ENCODE peak calls at places on chromosome 19, in ten cellular contexts. One of them, this sample, is unnamed.

GRCh38 chr19:41998246-41999020 is 4.4 kb upstream of the ATP1A3 start:
- DNase-seq in GM04503: no peak
- DNase-seq in ELR: peak; percentile 55
- DNase-seq in psoas muscle: no peak
- DNase-seq in activated T-cell treated with anti-CD3 and anti-CD28 coated beads for 4 hours: no peak
- DNase-seq in cardiac fibroblast: peak; percentile 40
- DNase-seq in CD8-positive, alpha-beta T cell: no peak
- DNase-seq in NCI-H1105 treated with DMSO at 0.1 percent for 48 hours: peak; percentile 34
- DNase-seq in CD8-positive, alpha-beta memory T cell: peak; percentile 12
- DNase-seq in MM.1S: peak; percentile 45
- DNase-seq in this sample: peak; percentile 38

GRCh38 chr19:39661565-39661964 is 5.9 kb downstream of the LGALS16 start:
- DNase-seq in GM04503: no peak
- DNase-seq in ELR: no peak
- DNase-seq in psoas muscle: no peak
- DNase-seq in activated T-cell treated with anti-CD3 and anti-CD28 coated beads for 4 hours: no peak
- DNase-seq in cardiac fibroblast: no peak
- DNase-seq in CD8-positive, alpha-beta T cell: no peak
- DNase-seq in NCI-H1105 treated with DMSO at 0.1 percent for 48 hours: no peak
- DNase-seq in CD8-positive, alpha-beta memory T cell: no peak
- DNase-seq in MM.1S: no peak
- DNase-seq in this sample: no peak

GRCh38 chr19:18502236-18502632 is 19.6 kb downstream of the ELL start:
- DNase-seq in GM04503: no peak
- DNase-seq in ELR: no peak
- DNase-seq in psoas muscle: no peak
- DNase-seq in activated T-cell treated with anti-CD3 and anti-CD28 coated beads for 4 hours: no peak
- DNase-seq in cardiac fibroblast: no peak
- DNase-seq in CD8-positive, alpha-beta T cell: no peak
- DNase-seq in NCI-H1105 treated with DMSO at 0.1 percent for 48 hours: no peak
- DNase-seq in CD8-positive, alpha-beta memory T cell: peak; percentile 37
- DNase-seq in MM.1S: no peak
- DNase-seq in this sample: no peak

GRCh38 chr19:41224632-41225031 is 5.6 kb downstream of the AXL start:
- DNase-seq in GM04503: no peak
- DNase-seq in ELR: no peak
- DNase-seq in psoas muscle: no peak
- DNase-seq in activated T-cell treated with anti-CD3 and anti-CD28 coated beads for 4 hours: no peak
- DNase-seq in cardiac fibroblast: no peak
- DNase-seq in CD8-positive, alpha-beta T cell: no peak
- DNase-seq in NCI-H1105 treated with DMSO at 0.1 percent for 48 hours: no peak
- DNase-seq in CD8-positive, alpha-beta memory T cell: no peak
- DNase-seq in MM.1S: no peak
- DNase-seq in this sample: no peak

GRCh38 chr19:51652266-51652665 is 5.6 kb upstream of the SIGLEC14 start:
- DNase-seq in GM04503: no peak
- DNase-seq in ELR: no peak
- DNase-seq in psoas muscle: no peak
- DNase-seq in activated T-cell treated with anti-CD3 and anti-CD28 coated beads for 4 hours: no peak
- DNase-seq in cardiac fibroblast: no peak
- DNase-seq in CD8-positive, alpha-beta T cell: no peak
- DNase-seq in NCI-H1105 treated with DMSO at 0.1 percent for 48 hours: no peak
- DNase-seq in CD8-positive, alpha-beta memory T cell: no peak
- DNase-seq in MM.1S: no peak
- DNase-seq in this sample: no peak

GRCh38 chr19:39497850-39498261 is 891 bp upstream of the DLL3 start:
- DNase-seq in GM04503: no peak
- DNase-seq in ELR: peak; percentile 49
- DNase-seq in psoas muscle: no peak
- DNase-seq in activated T-cell treated with anti-CD3 and anti-CD28 coated beads for 4 hours: no peak
- DNase-seq in cardiac fibroblast: peak; percentile 42
- DNase-seq in CD8-positive, alpha-beta T cell: no peak
- DNase-seq in NCI-H1105 treated with DMSO at 0.1 percent for 48 hours: peak; percentile 93
- DNase-seq in CD8-positive, alpha-beta memory T cell: no peak
- DNase-seq in MM.1S: peak; percentile 27
- DNase-seq in this sample: no peak

GRCh38 chr19:35901854-35902661 is at the start of gene HCST:
- DNase-seq in GM04503: peak; percentile 76
- DNase-seq in ELR: peak; percentile 49
- DNase-seq in psoas muscle: no peak
- DNase-seq in activated T-cell treated with anti-CD3 and anti-CD28 coated beads for 4 hours: no peak
- DNase-seq in cardiac fibroblast: no peak
- DNase-seq in CD8-positive, alpha-beta T cell: peak; percentile 68
- DNase-seq in NCI-H1105 treated with DMSO at 0.1 percent for 48 hours: no peak
- DNase-seq in CD8-positive, alpha-beta memory T cell: peak; percentile 57
- DNase-seq in MM.1S: no peak
- DNase-seq in this sample: no peak

GRCh38 chr19:18007605-18007938 is 398 bp upstream of the ARRDC2 start:
- DNase-seq in GM04503: no peak
- DNase-seq in ELR: no peak
- DNase-seq in psoas muscle: no peak
- DNase-seq in activated T-cell treated with anti-CD3 and anti-CD28 coated beads for 4 hours: no peak
- DNase-seq in cardiac fibroblast: no peak
- DNase-seq in CD8-positive, alpha-beta T cell: peak; percentile 53
- DNase-seq in NCI-H1105 treated with DMSO at 0.1 percent for 48 hours: peak; percentile 36
- DNase-seq in CD8-positive, alpha-beta memory T cell: no peak
- DNase-seq in MM.1S: no peak
- DNase-seq in this sample: no peak

GRCh38 chr19:56838680-56838929 is 1.9 kb downstream of the PEG3 start:
- DNase-seq in GM04503: no peak
- DNase-seq in ELR: no peak
- DNase-seq in psoas muscle: no peak
- DNase-seq in activated T-cell treated with anti-CD3 and anti-CD28 coated beads for 4 hours: no peak
- DNase-seq in cardiac fibroblast: no peak
- DNase-seq in CD8-positive, alpha-beta T cell: no peak
- DNase-seq in NCI-H1105 treated with DMSO at 0.1 percent for 48 hours: no peak
- DNase-seq in CD8-positive, alpha-beta memory T cell: no peak
- DNase-seq in MM.1S: no peak
- DNase-seq in this sample: no peak

GRCh38 chr19:2782357-2782935 is 627 bp downstream of the SGTA start:
- DNase-seq in GM04503: no peak
- DNase-seq in ELR: peak; percentile 40
- DNase-seq in psoas muscle: no peak
- DNase-seq in activated T-cell treated with anti-CD3 and anti-CD28 coated beads for 4 hours: no peak
- DNase-seq in cardiac fibroblast: peak; percentile 5
- DNase-seq in CD8-positive, alpha-beta T cell: no peak
- DNase-seq in NCI-H1105 treated with DMSO at 0.1 percent for 48 hours: no peak
- DNase-seq in CD8-positive, alpha-beta memory T cell: no peak
- DNase-seq in MM.1S: peak; percentile 28
- DNase-seq in this sample: no peak

GRCh38 chr19:43078311-43078710 is 4.2 kb downstream of the PSG2 start:
- DNase-seq in GM04503: peak; percentile 80
- DNase-seq in ELR: peak; percentile 96
- DNase-seq in psoas muscle: no peak
- DNase-seq in activated T-cell treated with anti-CD3 and anti-CD28 coated beads for 4 hours: no peak
- DNase-seq in cardiac fibroblast: peak; percentile 15
- DNase-seq in CD8-positive, alpha-beta T cell: no peak
- DNase-seq in NCI-H1105 treated with DMSO at 0.1 percent for 48 hours: no peak
- DNase-seq in CD8-positive, alpha-beta memory T cell: no peak
- DNase-seq in MM.1S: no peak
- DNase-seq in this sample: no peak

GRCh38 chr19:50658438-50659317 is 9.4 kb downstream of the C19orf81 start:
- DNase-seq in GM04503: no peak
- DNase-seq in ELR: peak; percentile 74
- DNase-seq in psoas muscle: peak; percentile 49
- DNase-seq in activated T-cell treated with anti-CD3 and anti-CD28 coated beads for 4 hours: peak; percentile 49
- DNase-seq in cardiac fibroblast: peak; percentile 82
- DNase-seq in CD8-positive, alpha-beta T cell: peak; percentile 52
- DNase-seq in NCI-H1105 treated with DMSO at 0.1 percent for 48 hours: no peak
- DNase-seq in CD8-positive, alpha-beta memory T cell: no peak
- DNase-seq in MM.1S: no peak
- DNase-seq in this sample: no peak

GRCh38 chr19:7928741-7929701 is 3.1 kb upstream of the CTXN1 start:
- DNase-seq in GM04503: peak; percentile 77
- DNase-seq in ELR: peak; percentile 86
- DNase-seq in psoas muscle: peak; percentile 64
- DNase-seq in activated T-cell treated with anti-CD3 and anti-CD28 coated beads for 4 hours: no peak
- DNase-seq in cardiac fibroblast: peak; percentile 93
- DNase-seq in CD8-positive, alpha-beta T cell: peak; percentile 87
- DNase-seq in NCI-H1105 treated with DMSO at 0.1 percent for 48 hours: peak; percentile 22
- DNase-seq in CD8-positive, alpha-beta memory T cell: peak; percentile 75
- DNase-seq in MM.1S: no peak
- DNase-seq in this sample: peak; percentile 56

GRCh38 chr19:35223084-35223790 is 5.3 kb downstream of the FAM187B start:
- DNase-seq in GM04503: no peak
- DNase-seq in ELR: no peak
- DNase-seq in psoas muscle: no peak
- DNase-seq in activated T-cell treated with anti-CD3 and anti-CD28 coated beads for 4 hours: no peak
- DNase-seq in cardiac fibroblast: no peak
- DNase-seq in CD8-positive, alpha-beta T cell: no peak
- DNase-seq in NCI-H1105 treated with DMSO at 0.1 percent for 48 hours: no peak
- DNase-seq in CD8-positive, alpha-beta memory T cell: no peak
- DNase-seq in MM.1S: no peak
- DNase-seq in this sample: no peak

GRCh38 chr19:18596752-18597157 is 8.2 kb downstream of the REX1BD start:
- DNase-seq in GM04503: no peak
- DNase-seq in ELR: peak; percentile 42
- DNase-seq in psoas muscle: no peak
- DNase-seq in activated T-cell treated with anti-CD3 and anti-CD28 coated beads for 4 hours: no peak
- DNase-seq in cardiac fibroblast: peak; percentile 43
- DNase-seq in CD8-positive, alpha-beta T cell: no peak
- DNase-seq in NCI-H1105 treated with DMSO at 0.1 percent for 48 hours: no peak
- DNase-seq in CD8-positive, alpha-beta memory T cell: no peak
- DNase-seq in MM.1S: no peak
- DNase-seq in this sample: no peak

GRCh38 chr19:13606156-13606555 is 99.9 kb upstream of the CACNA1A start:
- DNase-seq in GM04503: no peak
- DNase-seq in ELR: no peak
- DNase-seq in psoas muscle: no peak
- DNase-seq in activated T-cell treated with anti-CD3 and anti-CD28 coated beads for 4 hours: no peak
- DNase-seq in cardiac fibroblast: no peak
- DNase-seq in CD8-positive, alpha-beta T cell: no peak
- DNase-seq in NCI-H1105 treated with DMSO at 0.1 percent for 48 hours: no peak
- DNase-seq in CD8-positive, alpha-beta memory T cell: no peak
- DNase-seq in MM.1S: no peak
- DNase-seq in this sample: no peak

GRCh38 chr19:55809381-55810058 is 22.3 kb downstream of the NLRP11 start:
- DNase-seq in GM04503: peak; percentile 3
- DNase-seq in ELR: peak; percentile 79
- DNase-seq in psoas muscle: peak; percentile 27
- DNase-seq in activated T-cell treated with anti-CD3 and anti-CD28 coated beads for 4 hours: no peak
- DNase-seq in cardiac fibroblast: peak; percentile 44
- DNase-seq in CD8-positive, alpha-beta T cell: no peak
- DNase-seq in NCI-H1105 treated with DMSO at 0.1 percent for 48 hours: peak; percentile 98
- DNase-seq in CD8-positive, alpha-beta memory T cell: no peak
- DNase-seq in MM.1S: peak; percentile 48
- DNase-seq in this sample: peak; percentile 64

GRCh38 chr19:14023404-14024235 is 4.3 kb upstream of the RLN3 start:
- DNase-seq in GM04503: no peak
- DNase-seq in ELR: peak; percentile 62
- DNase-seq in psoas muscle: peak; percentile 34
- DNase-seq in activated T-cell treated with anti-CD3 and anti-CD28 coated beads for 4 hours: no peak
- DNase-seq in cardiac fibroblast: peak; percentile 83
- DNase-seq in CD8-positive, alpha-beta T cell: no peak
- DNase-seq in NCI-H1105 treated with DMSO at 0.1 percent for 48 hours: no peak
- DNase-seq in CD8-positive, alpha-beta memory T cell: no peak
- DNase-seq in MM.1S: no peak
- DNase-seq in this sample: no peak